ENCODE peak calls at places on chromosomes 7 and 10, in four cellular contexts. J is HuH-7.5, A is BJ, C is astrocyte. Z is an unnamed sample.

GRCh38 chr10:73899401-73899780 is 11.5 kb upstream of the PLAU start:
- DNase-seq in C (peak), J (no peak), A (peak), Z (peak)

GRCh38 chr7:13874783-13875182 is 114.7 kb downstream of the ETV1 start:
- DNase-seq in C (peak), A (no peak), J (no peak), Z (no peak)

GRCh38 chr10:103630156-103630555 is 136.7 kb downstream of the NEURL1 start:
- DNase-seq in A (no peak), J (no peak), C (no peak), Z (no peak)

GRCh38 chr7:37076668-37077067 is 352.4 kb upstream of the AOAH start:
- DNase-seq in A (no peak), J (no peak), C (no peak), Z (no peak)

GRCh38 chr10:10845826-10846225 is 171.8 kb upstream of the CELF2 start:
- DNase-seq in C (no peak), J (no peak), A (no peak), Z (no peak)

GRCh38 chr7:80135306-80136104 is 874 bp downstream of the GNAI1 start:
- DNase-seq in A (no peak), J (peak), C (peak), Z (peak)

GRCh38 chr10:55500931-55501559 is 700.0 kb upstream of the PCDH15 start:
- DNase-seq in C (peak), A (no peak), J (no peak), Z (peak)

GRCh38 chr7:42694894-42695553 is 216.8 kb downstream of the C7orf25 start:
- DNase-seq in J (no peak), C (peak), A (no peak), Z (no peak)

GRCh38 chr7:84264341-84264740 is 69.8 kb upstream of the SEMA3A start:
- DNase-seq in J (no peak), A (no peak), C (peak), Z (no peak)